ENCODE peak calls at places on chromosomes 12 and 14, in five cellular contexts. D, C, R, I and S are unnamed samples.

GRCh38 chr14:52015411-52016030 is 26.2 kb downstream of the RTRAF start:
- DNase-seq in D (no peak), C (no peak), R (no peak), I (no peak), S (no peak)

GRCh38 chr14:104441275-104442106 is 138.1 kb upstream of the C14orf180 start:
- DNase-seq in D (peak), C (no peak), R (no peak), I (no peak), S (no peak)

GRCh38 chr12:63064080-63064479 is 86.9 kb downstream of the AVPR1A start:
- DNase-seq in D (no peak), C (no peak), R (no peak), I (no peak), S (no peak)

GRCh38 chr12:50848963-50849362 is 6.2 kb downstream of the TMPRSS12 start:
- DNase-seq in D (no peak), C (no peak), R (no peak), I (no peak), S (no peak)

GRCh38 chr12:7460375-7461259 is 16.7 kb upstream of the CD163L1 start:
- DNase-seq in D (no peak), C (no peak), R (no peak), I (peak), S (no peak)

GRCh38 chr12:70982991-70983390 is 62.5 kb upstream of the PTPRR start:
- DNase-seq in D (no peak), C (no peak), R (no peak), I (no peak), S (no peak)

GRCh38 chr12:14249368-14249767 is 116.1 kb upstream of the ATF7IP start:
- DNase-seq in D (no peak), C (no peak), R (no peak), I (no peak), S (no peak)

GRCh38 chr12:51246254-51246853 is 7.7 kb downstream of the DAZAP2 start:
- DNase-seq in D (no peak), C (no peak), R (no peak), I (no peak), S (no peak)

GRCh38 chr12:59372971-59373370 is 222.9 kb upstream of the SLC16A7 start:
- DNase-seq in D (no peak), C (no peak), R (no peak), I (no peak), S (no peak)

GRCh38 chr14:56998728-56999127 is 188.4 kb upstream of the OTX2 start:
- DNase-seq in D (no peak), C (no peak), R (no peak), I (no peak), S (no peak)